ENCODE peak calls at places on chromosomes 16 and 17, in four cellular contexts. X, I, L and G are unnamed samples.

GRCh38 chr16:82056550-82056896 is 21.5 kb downstream of the HSD17B2 start:
- DNase-seq in X (no peak), I (no peak), L (no peak), G (no peak)

GRCh38 chr17:58615768-58616659 is 75.8 kb downstream of the TEX14 start:
- DNase-seq in X (no peak), I (no peak), L (no peak), G (no peak)

GRCh38 chr17:60167095-60167741 is 17.4 kb downstream of the CA4 start:
- DNase-seq in X (no peak), I (no peak), L (peak; percentile 28), G (no peak)

GRCh38 chr16:22973451-22973991 is 159.6 kb downstream of the HS3ST2 start:
- DNase-seq in X (no peak), I (no peak), L (no peak), G (no peak)

GRCh38 chr16:56874800-56875199 is 9.8 kb downstream of the SLC12A3 start:
- DNase-seq in X (no peak), I (no peak), L (no peak), G (no peak)

GRCh38 chr16:75591001-75591852 is 25.0 kb downstream of the GABARAPL2 start:
- DNase-seq in X (no peak), I (no peak), L (peak; percentile 75), G (no peak)

GRCh38 chr16:3242709-3243108 is 7.8 kb upstream of the ZNF200 start:
- DNase-seq in X (no peak), I (no peak), L (no peak), G (no peak)

GRCh38 chr17:17062356-17062755 is 20.1 kb downstream of the MPRIP start:
- DNase-seq in X (peak; percentile 56), I (peak; percentile 56), L (peak; percentile 74), G (no peak)

GRCh38 chr16:56919099-56919800 is 12.7 kb upstream of the HERPUD1 start:
- DNase-seq in X (no peak), I (no peak), L (no peak), G (no peak)

GRCh38 chr17:45147581-45148182 is 593 bp upstream of the HEXIM1 start:
- DNase-seq in X (peak; percentile 95), I (peak; percentile 91), L (peak; percentile 95), G (no peak)

GRCh38 chr16:86994651-86995171 is 322.5 kb downstream of the C16orf95 start:
- DNase-seq in X (no peak), I (no peak), L (peak; percentile 94), G (no peak)

GRCh38 chr16:63695347-63695746 is 1426.5 kb downstream of the CDH11 start:
- DNase-seq in X (no peak), I (no peak), L (no peak), G (no peak)

GRCh38 chr17:1227917-1228751 is 42.1 kb upstream of the BHLHA9 start:
- DNase-seq in X (peak; percentile 84), I (peak; percentile 73), L (no peak), G (no peak)

GRCh38 chr16:79381552-79382042 is 218.9 kb downstream of the MAF start:
- DNase-seq in X (no peak), I (no peak), L (no peak), G (no peak)

GRCh38 chr17:8791910-8792270 is 7.3 kb downstream of the MFSD6L start:
- DNase-seq in X (no peak), I (no peak), L (peak; percentile 90), G (no peak)

GRCh38 chr16:52294660-52295059 is 252.3 kb downstream of the TOX3 start:
- DNase-seq in X (no peak), I (no peak), L (no peak), G (no peak)

GRCh38 chr16:11236855-11237254 is 19.1 kb downstream of the SOCS1 start:
- DNase-seq in X (no peak), I (peak; percentile 77), L (no peak), G (no peak)

GRCh38 chr16:85861095-85861825 is 37.7 kb upstream of the IRF8 start:
- DNase-seq in X (peak; percentile 52), I (no peak), L (no peak), G (no peak)

GRCh38 chr16:82016268-82016667 is 5.0 kb upstream of the SDR42E1 start:
- DNase-seq in X (no peak), I (no peak), L (peak; percentile 34), G (no peak)

GRCh38 chr17:33142703-33143299 is 150.3 kb downstream of the ASIC2 start:
- DNase-seq in X (no peak), I (no peak), L (peak; percentile 28), G (peak; percentile 38)

GRCh38 chr17:66811683-66812054 is 23.2 kb upstream of the CACNG5 start:
- DNase-seq in X (no peak), I (no peak), L (no peak), G (no peak)

GRCh38 chr17:31803494-31804213 is 55.4 kb downstream of the COPRS start:
- DNase-seq in X (no peak), I (no peak), L (no peak), G (no peak)

GRCh38 chr16:72400257-72401078 is 228.5 kb upstream of the PMFBP1 start:
- DNase-seq in X (no peak), I (no peak), L (peak; percentile 73), G (peak; percentile 45)

GRCh38 chr17:45342871-45343526 is 26.2 kb upstream of the MAP3K14 start:
- DNase-seq in X (peak; percentile 21), I (peak; percentile 21), L (no peak), G (no peak)

GRCh38 chr17:21573961-21574610 is 118.2 kb upstream of the KCNJ18 start:
- DNase-seq in X (no peak), I (no peak), L (peak; percentile 81), G (no peak)

GRCh38 chr17:69672924-69673323 is 258.4 kb downstream of the MAP2K6 start:
- DNase-seq in X (no peak), I (no peak), L (peak; percentile 48), G (no peak)

GRCh38 chr17:30074726-30075125 is 41.9 kb upstream of the NSRP1 start:
- DNase-seq in X (no peak), I (no peak), L (peak; percentile 19), G (no peak)

GRCh38 chr17:39724731-39725130 is 5.6 kb downstream of the MIEN1 start:
- DNase-seq in X (no peak), I (no peak), L (no peak), G (no peak)

GRCh38 chr17:75405365-75406221 is at the start of gene GRB2:
- DNase-seq in X (peak; percentile 100), I (peak; percentile 100), L (peak; percentile 90), G (peak; percentile 100)
- TF ChIP-seq CTCF in X (no peak), I (no peak), L (no peak), G (no peak)

DNA sequence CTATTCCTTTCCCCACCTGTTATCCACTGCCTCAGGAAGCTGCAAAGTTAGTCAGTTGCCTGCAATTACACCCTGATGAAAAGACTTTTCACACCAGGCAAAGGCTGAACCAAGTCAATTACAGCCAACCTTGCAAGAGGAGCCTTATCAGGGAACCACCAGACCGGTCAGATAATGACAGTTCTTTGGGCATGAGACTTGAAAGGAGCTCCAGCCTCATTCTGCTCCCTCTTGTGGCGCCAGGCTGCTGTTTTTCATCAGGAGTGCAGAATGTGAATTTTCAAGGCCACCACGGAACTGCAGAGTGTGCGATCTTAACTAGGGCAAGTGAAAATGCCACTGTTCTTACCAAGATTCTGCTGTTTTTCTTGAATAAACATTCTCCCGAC is 22.5 kb downstream of the DNAI2 start:
- DNase-seq in X (no peak), I (no peak), L (peak; percentile 53), G (no peak)
- TF ChIP-seq CTCF in X (peak; percentile 32), I (peak; percentile 58), L (peak; percentile 63), G (peak; percentile 33)

GRCh38 chr17:28996554-28997096 is 9.2 kb downstream of the SEZ6 start:
- DNase-seq in X (no peak), I (no peak), L (no peak), G (no peak)

GRCh38 chr17:28993645-28994426 is 12.0 kb downstream of the SEZ6 start:
- DNase-seq in X (no peak), I (no peak), L (no peak), G (no peak)

GRCh38 chr17:28991779-28992178 is 14.1 kb downstream of the SEZ6 start:
- DNase-seq in X (no peak), I (no peak), L (no peak), G (no peak)

GRCh38 chr17:28992202-28992601 is 13.6 kb downstream of the SEZ6 start:
- DNase-seq in X (no peak), I (no peak), L (no peak), G (no peak)

GRCh38 chr17:28993013-28993600 is 12.7 kb downstream of the SEZ6 start:
- DNase-seq in X (no peak), I (no peak), L (no peak), G (no peak)
- TF ChIP-seq CTCF in X (no peak), I (no peak), L (no peak), G (no peak)

GRCh38 chr17:63621684-63622570 is at the start of gene MAP3K3:
- DNase-seq in X (peak; percentile 99), I (peak; percentile 99), L (peak; percentile 100), G (peak; percentile 93)
- TF ChIP-seq CTCF in X (no peak), I (peak; percentile 43), L (no peak), G (no peak)

DNA sequence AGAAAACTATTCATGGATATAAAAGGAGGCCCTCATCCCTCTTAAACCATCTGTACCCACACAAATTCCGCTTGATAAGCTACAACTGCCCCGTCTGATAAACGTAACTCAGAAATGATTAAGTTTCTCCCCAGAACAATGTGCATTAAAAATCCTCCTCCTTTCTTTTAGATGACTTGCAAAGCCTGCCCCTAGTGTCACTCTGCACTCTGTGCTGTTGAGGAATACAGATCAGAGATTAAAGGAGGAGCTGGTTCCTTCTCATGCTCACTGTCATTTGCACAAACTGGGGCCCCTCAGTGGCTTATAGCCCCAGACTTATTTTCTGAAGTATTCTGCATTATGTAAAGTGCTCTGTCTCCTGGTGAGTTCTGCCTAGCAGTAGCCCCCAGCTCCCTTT is 33.3 kb downstream of the CDRT15 start:
- DNase-seq in X (no peak), I (no peak), L (no peak), G (no peak)
- TF ChIP-seq CTCF in X (no peak), I (no peak), L (peak; percentile 26), G (peak; percentile 15)

DNA sequence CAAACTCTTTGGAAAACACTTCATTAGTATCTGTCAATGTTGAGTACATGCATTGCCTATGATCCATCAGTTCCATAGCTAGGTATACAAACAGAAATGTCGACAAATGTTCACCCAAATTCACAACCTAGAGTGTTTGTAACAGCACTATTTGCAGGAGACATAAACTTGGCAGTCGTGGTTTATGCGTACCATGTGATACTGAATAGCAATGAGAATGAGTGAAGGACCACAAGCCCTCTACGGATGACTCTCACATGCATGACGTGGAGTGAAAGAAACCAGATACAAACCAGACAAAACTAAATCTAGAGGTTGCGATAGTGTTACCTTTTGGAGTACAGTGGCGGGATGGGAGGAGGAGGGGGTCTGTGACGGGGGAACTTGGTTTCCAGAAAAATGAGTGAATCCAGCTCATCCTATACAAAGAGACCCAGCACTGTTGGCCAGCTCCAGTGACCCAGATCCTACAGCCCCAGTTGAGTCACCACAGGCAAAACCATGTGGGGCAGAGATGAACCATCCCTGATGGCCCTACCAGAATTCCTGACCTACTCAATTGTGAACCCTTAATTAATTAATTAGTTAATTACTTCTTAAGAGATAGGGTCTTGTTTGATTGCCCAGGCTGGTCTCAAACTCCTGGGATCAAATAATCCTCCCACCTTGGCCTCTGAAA is 15.9 kb upstream of the ULK2 start:
- DNase-seq in X (peak; percentile 15), I (peak; percentile 7), L (no peak), G (no peak)
- TF ChIP-seq CTCF in X (no peak), I (no peak), L (no peak), G (no peak)

DNA sequence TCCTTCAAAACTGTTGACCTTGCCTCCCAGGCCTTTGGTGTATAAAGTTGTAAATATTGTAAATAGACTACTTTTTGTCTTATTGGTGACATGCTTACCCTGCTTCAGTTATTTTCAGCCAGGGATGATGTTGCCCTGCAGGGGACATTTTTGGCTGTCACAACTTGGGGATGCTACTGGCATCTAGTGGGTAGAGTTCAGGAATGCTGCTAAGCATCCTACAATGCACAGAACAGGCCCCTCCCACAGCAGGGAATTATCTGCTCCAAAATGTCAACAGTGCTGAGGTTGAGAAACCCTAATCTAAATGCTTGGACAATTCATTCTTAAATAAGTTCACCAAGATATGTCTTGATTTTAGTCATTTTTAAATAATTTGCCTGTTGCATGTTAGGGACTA is 459.8 kb downstream of the PMP22 start:
- DNase-seq in X (no peak), I (no peak), L (peak; percentile 29), G (no peak)
- TF ChIP-seq CTCF in X (no peak), I (no peak), L (no peak), G (no peak)